ENCODE peak calls at places on chromosome X, in nine cellular contexts. One of them, this sample, is unnamed.

GRCh38 chrX:123835661-123836371 is 24.0 kb upstream of the XIAP start:
- DNase-seq in transverse colon: peak
- DNase-seq in naive thymus-derived CD4-positive, alpha-beta T cell: no peak
- DNase-seq in WERI-Rb-1: no peak
- DNase-seq in astrocyte: peak
- DNase-seq in ovary: no peak
- DNase-seq in dorsolateral prefrontal cortex: no peak
- DNase-seq in MM.1S: no peak
- DNase-seq in heart right ventricle: no peak
- DNase-seq in this sample: no peak

GRCh38 chrX:10974920-10975319 is 136.2 kb upstream of the HCCS start:
- DNase-seq in ovary: no peak
- DNase-seq in astrocyte: no peak
- DNase-seq in dorsolateral prefrontal cortex: no peak
- DNase-seq in naive thymus-derived CD4-positive, alpha-beta T cell: no peak
- DNase-seq in transverse colon: no peak
- DNase-seq in MM.1S: no peak
- DNase-seq in heart right ventricle: no peak
- DNase-seq in WERI-Rb-1: no peak
- DNase-seq in this sample: no peak

GRCh38 chrX:121649414-121649813 is 602.0 kb downstream of the GLUD2 start:
- DNase-seq in transverse colon: no peak
- DNase-seq in naive thymus-derived CD4-positive, alpha-beta T cell: no peak
- DNase-seq in ovary: no peak
- DNase-seq in dorsolateral prefrontal cortex: no peak
- DNase-seq in heart right ventricle: no peak
- DNase-seq in astrocyte: no peak
- DNase-seq in MM.1S: peak
- DNase-seq in WERI-Rb-1: no peak
- DNase-seq in this sample: no peak

GRCh38 chrX:18769812-18770573 is 62.5 kb downstream of the PPEF1 start:
- DNase-seq in naive thymus-derived CD4-positive, alpha-beta T cell: no peak
- DNase-seq in heart right ventricle: no peak
- DNase-seq in MM.1S: no peak
- DNase-seq in transverse colon: no peak
- DNase-seq in astrocyte: no peak
- DNase-seq in WERI-Rb-1: no peak
- DNase-seq in dorsolateral prefrontal cortex: no peak
- DNase-seq in ovary: no peak
- DNase-seq in this sample: no peak

GRCh38 chrX:56786889-56787733 is 58.1 kb downstream of the NBDY start:
- DNase-seq in dorsolateral prefrontal cortex: peak
- DNase-seq in naive thymus-derived CD4-positive, alpha-beta T cell: no peak
- DNase-seq in WERI-Rb-1: no peak
- DNase-seq in ovary: no peak
- DNase-seq in transverse colon: no peak
- DNase-seq in MM.1S: no peak
- DNase-seq in heart right ventricle: no peak
- DNase-seq in astrocyte: no peak
- DNase-seq in this sample: no peak

GRCh38 chrX:101759000-101759399 is 99.3 kb upstream of the ARMCX2 start:
- DNase-seq in transverse colon: no peak
- DNase-seq in ovary: no peak
- DNase-seq in naive thymus-derived CD4-positive, alpha-beta T cell: peak
- DNase-seq in MM.1S: peak
- DNase-seq in WERI-Rb-1: peak
- DNase-seq in dorsolateral prefrontal cortex: no peak
- DNase-seq in heart right ventricle: no peak
- DNase-seq in astrocyte: peak
- DNase-seq in this sample: peak

GRCh38 chrX:73765776-73766465 is 202.9 kb downstream of the CHIC1 start:
- DNase-seq in MM.1S: peak
- DNase-seq in dorsolateral prefrontal cortex: no peak
- DNase-seq in WERI-Rb-1: no peak
- DNase-seq in naive thymus-derived CD4-positive, alpha-beta T cell: no peak
- DNase-seq in ovary: no peak
- DNase-seq in heart right ventricle: no peak
- DNase-seq in astrocyte: no peak
- DNase-seq in transverse colon: no peak
- DNase-seq in this sample: no peak

GRCh38 chrX:138485767-138486166 is 225.8 kb downstream of the FGF13 start:
- DNase-seq in naive thymus-derived CD4-positive, alpha-beta T cell: no peak
- DNase-seq in astrocyte: no peak
- DNase-seq in MM.1S: no peak
- DNase-seq in dorsolateral prefrontal cortex: no peak
- DNase-seq in WERI-Rb-1: no peak
- DNase-seq in ovary: no peak
- DNase-seq in transverse colon: no peak
- DNase-seq in heart right ventricle: no peak
- DNase-seq in this sample: no peak

GRCh38 chrX:150094996-150095395 is 156.7 kb upstream of the EOLA2 start:
- DNase-seq in naive thymus-derived CD4-positive, alpha-beta T cell: no peak
- DNase-seq in ovary: no peak
- DNase-seq in heart right ventricle: no peak
- DNase-seq in MM.1S: no peak
- DNase-seq in dorsolateral prefrontal cortex: no peak
- DNase-seq in astrocyte: peak
- DNase-seq in transverse colon: no peak
- DNase-seq in WERI-Rb-1: no peak
- DNase-seq in this sample: no peak

GRCh38 chrX:19030805-19031204 is 46.9 kb upstream of the PHKA2 start:
- DNase-seq in transverse colon: no peak
- DNase-seq in astrocyte: no peak
- DNase-seq in naive thymus-derived CD4-positive, alpha-beta T cell: no peak
- DNase-seq in heart right ventricle: no peak
- DNase-seq in dorsolateral prefrontal cortex: no peak
- DNase-seq in WERI-Rb-1: no peak
- DNase-seq in MM.1S: no peak
- DNase-seq in ovary: no peak
- DNase-seq in this sample: no peak

GRCh38 chrX:55201930-55202579 is 18.1 kb upstream of the PAGE5 start:
- DNase-seq in ovary: no peak
- DNase-seq in MM.1S: no peak
- DNase-seq in naive thymus-derived CD4-positive, alpha-beta T cell: no peak
- DNase-seq in transverse colon: no peak
- DNase-seq in astrocyte: no peak
- DNase-seq in dorsolateral prefrontal cortex: no peak
- DNase-seq in WERI-Rb-1: no peak
- DNase-seq in heart right ventricle: no peak
- DNase-seq in this sample: no peak

GRCh38 chrX:19739683-19740082 is 147.7 kb downstream of the SH3KBP1 start:
- DNase-seq in naive thymus-derived CD4-positive, alpha-beta T cell: peak
- DNase-seq in transverse colon: peak
- DNase-seq in heart right ventricle: peak
- DNase-seq in MM.1S: peak
- DNase-seq in dorsolateral prefrontal cortex: no peak
- DNase-seq in WERI-Rb-1: peak
- DNase-seq in astrocyte: peak
- DNase-seq in ovary: peak
- DNase-seq in this sample: no peak

GRCh38 chrX:55924574-55924973 is 207.0 kb downstream of the RRAGB start:
- DNase-seq in heart right ventricle: no peak
- DNase-seq in naive thymus-derived CD4-positive, alpha-beta T cell: no peak
- DNase-seq in transverse colon: no peak
- DNase-seq in MM.1S: peak
- DNase-seq in ovary: no peak
- DNase-seq in dorsolateral prefrontal cortex: no peak
- DNase-seq in astrocyte: no peak
- DNase-seq in WERI-Rb-1: no peak
- DNase-seq in this sample: no peak

DNA sequence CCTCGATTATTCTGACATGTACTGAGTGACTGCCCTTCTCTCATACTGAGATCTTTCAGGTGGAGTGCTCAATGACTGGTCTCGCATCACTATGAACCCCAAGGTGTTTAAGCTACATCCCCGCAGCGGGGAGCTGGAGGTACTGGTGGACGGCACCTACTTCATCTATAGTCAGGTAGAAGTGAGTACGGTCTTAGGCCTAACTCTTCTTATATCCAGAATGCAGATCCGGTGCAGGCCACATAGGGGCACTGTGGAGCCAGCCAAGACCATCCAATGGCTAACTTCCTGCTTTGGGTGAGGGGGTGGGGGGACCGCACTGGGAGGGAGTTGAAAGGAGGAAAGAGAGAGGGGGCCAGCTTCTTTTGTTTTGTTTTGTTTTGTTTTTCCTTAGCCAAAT is 16.4 kb downstream of the AWAT2 start:
- DNase-seq in astrocyte: no peak
- DNase-seq in dorsolateral prefrontal cortex: no peak
- DNase-seq in MM.1S: no peak
- DNase-seq in naive thymus-derived CD4-positive, alpha-beta T cell: no peak
- DNase-seq in transverse colon: no peak
- DNase-seq in heart right ventricle: peak
- DNase-seq in ovary: no peak
- DNase-seq in WERI-Rb-1: peak
- DNase-seq in this sample: no peak
- H3K27ac ChIP-seq in astrocyte: no peak
- H3K27ac ChIP-seq in dorsolateral prefrontal cortex: no peak
- H3K27ac ChIP-seq in MM.1S: no peak
- H3K27ac ChIP-seq in naive thymus-derived CD4-positive, alpha-beta T cell: no peak
- H3K27ac ChIP-seq in transverse colon: no peak
- H3K27ac ChIP-seq in heart right ventricle: no peak
- H3K27ac ChIP-seq in ovary: no peak
- H3K27ac ChIP-seq in WERI-Rb-1: no peak
- H3K27ac ChIP-seq in this sample: no peak

GRCh38 chrX:71244359-71245128 is 9.4 kb downstream of the ZMYM3 start:
- DNase-seq in WERI-Rb-1: no peak
- DNase-seq in MM.1S: no peak
- DNase-seq in astrocyte: no peak
- DNase-seq in dorsolateral prefrontal cortex: no peak
- DNase-seq in naive thymus-derived CD4-positive, alpha-beta T cell: no peak
- DNase-seq in heart right ventricle: no peak
- DNase-seq in transverse colon: no peak
- DNase-seq in ovary: no peak
- DNase-seq in this sample: no peak
- H3K27ac ChIP-seq in WERI-Rb-1: no peak
- H3K27ac ChIP-seq in MM.1S: no peak
- H3K27ac ChIP-seq in astrocyte: no peak
- H3K27ac ChIP-seq in dorsolateral prefrontal cortex: no peak
- H3K27ac ChIP-seq in naive thymus-derived CD4-positive, alpha-beta T cell: no peak
- H3K27ac ChIP-seq in heart right ventricle: no peak
- H3K27ac ChIP-seq in transverse colon: no peak
- H3K27ac ChIP-seq in ovary: no peak
- H3K27ac ChIP-seq in this sample: no peak

GRCh38 chrX:71283409-71284143 is at the start of gene NONO:
- DNase-seq in MM.1S: peak
- DNase-seq in naive thymus-derived CD4-positive, alpha-beta T cell: peak
- DNase-seq in WERI-Rb-1: peak
- DNase-seq in ovary: peak
- DNase-seq in dorsolateral prefrontal cortex: peak
- DNase-seq in astrocyte: peak
- DNase-seq in transverse colon: peak
- DNase-seq in heart right ventricle: peak
- DNase-seq in this sample: peak
- H3K27ac ChIP-seq in MM.1S: peak
- H3K27ac ChIP-seq in naive thymus-derived CD4-positive, alpha-beta T cell: peak
- H3K27ac ChIP-seq in WERI-Rb-1: peak
- H3K27ac ChIP-seq in ovary: peak
- H3K27ac ChIP-seq in dorsolateral prefrontal cortex: peak
- H3K27ac ChIP-seq in astrocyte: peak
- H3K27ac ChIP-seq in transverse colon: peak
- H3K27ac ChIP-seq in heart right ventricle: peak
- H3K27ac ChIP-seq in this sample: peak

DNA sequence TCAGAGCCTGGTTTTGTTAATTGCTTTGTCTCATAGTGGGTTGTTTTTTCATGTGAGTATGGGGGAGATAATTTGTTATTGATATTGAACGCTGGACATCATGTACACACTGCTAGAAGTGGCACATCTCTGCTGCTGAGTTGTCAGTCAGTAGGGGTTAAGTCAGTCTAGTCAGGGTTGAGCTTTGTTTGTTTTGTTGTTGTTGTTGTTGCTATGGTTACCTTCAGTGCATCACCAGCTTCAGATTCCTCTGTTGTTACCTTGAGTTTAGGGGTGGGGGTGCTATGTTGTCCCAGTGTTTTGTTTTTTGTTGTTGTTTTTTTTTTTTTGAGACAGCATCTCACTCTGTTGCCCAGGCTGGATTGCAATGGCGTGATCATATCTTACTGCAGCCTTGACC is 9.9 kb downstream of the YIPF6 start:
- DNase-seq in dorsolateral prefrontal cortex: no peak
- DNase-seq in naive thymus-derived CD4-positive, alpha-beta T cell: peak
- DNase-seq in MM.1S: no peak
- DNase-seq in astrocyte: no peak
- DNase-seq in WERI-Rb-1: no peak
- DNase-seq in transverse colon: no peak
- DNase-seq in ovary: no peak
- DNase-seq in heart right ventricle: no peak
- DNase-seq in this sample: no peak
- H3K27ac ChIP-seq in dorsolateral prefrontal cortex: no peak
- H3K27ac ChIP-seq in naive thymus-derived CD4-positive, alpha-beta T cell: peak
- H3K27ac ChIP-seq in MM.1S: no peak
- H3K27ac ChIP-seq in astrocyte: no peak
- H3K27ac ChIP-seq in WERI-Rb-1: no peak
- H3K27ac ChIP-seq in transverse colon: no peak
- H3K27ac ChIP-seq in ovary: no peak
- H3K27ac ChIP-seq in heart right ventricle: no peak
- H3K27ac ChIP-seq in this sample: no peak

GRCh38 chrX:23799469-23800065 is 16.6 kb downstream of the SAT1 start:
- DNase-seq in heart right ventricle: no peak
- DNase-seq in naive thymus-derived CD4-positive, alpha-beta T cell: no peak
- DNase-seq in dorsolateral prefrontal cortex: no peak
- DNase-seq in WERI-Rb-1: no peak
- DNase-seq in transverse colon: no peak
- DNase-seq in astrocyte: no peak
- DNase-seq in ovary: no peak
- DNase-seq in MM.1S: no peak
- DNase-seq in this sample: no peak

GRCh38 chrX:23802431-23802830 is 19.5 kb downstream of the SAT1 start:
- DNase-seq in heart right ventricle: no peak
- DNase-seq in transverse colon: peak
- DNase-seq in MM.1S: peak
- DNase-seq in astrocyte: no peak
- DNase-seq in dorsolateral prefrontal cortex: no peak
- DNase-seq in naive thymus-derived CD4-positive, alpha-beta T cell: no peak
- DNase-seq in ovary: no peak
- DNase-seq in WERI-Rb-1: no peak
- DNase-seq in this sample: no peak

GRCh38 chrX:23804578-23804977 is 21.6 kb downstream of the SAT1 start:
- DNase-seq in naive thymus-derived CD4-positive, alpha-beta T cell: no peak
- DNase-seq in transverse colon: no peak
- DNase-seq in dorsolateral prefrontal cortex: no peak
- DNase-seq in heart right ventricle: no peak
- DNase-seq in astrocyte: no peak
- DNase-seq in WERI-Rb-1: no peak
- DNase-seq in MM.1S: no peak
- DNase-seq in ovary: no peak
- DNase-seq in this sample: no peak

GRCh38 chrX:23805379-23805778 is 22.4 kb downstream of the SAT1 start:
- DNase-seq in naive thymus-derived CD4-positive, alpha-beta T cell: no peak
- DNase-seq in WERI-Rb-1: no peak
- DNase-seq in heart right ventricle: no peak
- DNase-seq in transverse colon: no peak
- DNase-seq in ovary: no peak
- DNase-seq in dorsolateral prefrontal cortex: no peak
- DNase-seq in MM.1S: no peak
- DNase-seq in astrocyte: no peak
- DNase-seq in this sample: no peak

GRCh38 chrX:23803931-23804381 is 21.0 kb downstream of the SAT1 start:
- DNase-seq in heart right ventricle: peak
- DNase-seq in astrocyte: peak
- DNase-seq in WERI-Rb-1: no peak
- DNase-seq in naive thymus-derived CD4-positive, alpha-beta T cell: no peak
- DNase-seq in ovary: no peak
- DNase-seq in transverse colon: peak
- DNase-seq in dorsolateral prefrontal cortex: no peak
- DNase-seq in MM.1S: no peak
- DNase-seq in this sample: no peak
- H3K27ac ChIP-seq in heart right ventricle: peak
- H3K27ac ChIP-seq in astrocyte: peak
- H3K27ac ChIP-seq in WERI-Rb-1: no peak
- H3K27ac ChIP-seq in naive thymus-derived CD4-positive, alpha-beta T cell: no peak
- H3K27ac ChIP-seq in ovary: no peak
- H3K27ac ChIP-seq in transverse colon: peak
- H3K27ac ChIP-seq in dorsolateral prefrontal cortex: no peak
- H3K27ac ChIP-seq in MM.1S: no peak
- H3K27ac ChIP-seq in this sample: no peak

This sample was measured in substantia nigra.